ENCODE peak calls at places on chromosomes 5 and 9, in six cellular contexts. I is GM20000, E is body of pancreas, T is left lung, Q is fibroblast of mammary gland, P is tibial nerve. Y is an unnamed sample.

GRCh38 chr5:23389543-23390215 is 117.7 kb upstream of the PRDM9 start:
- DNase-seq in I (no peak), E (no peak), T (no peak), Q (no peak), P (no peak), Y (no peak)

GRCh38 chr9:87223397-87224246 is 274.0 kb upstream of the DAPK1 start:
- DNase-seq in I (no peak), E (no peak), T (no peak), Q (peak), P (no peak), Y (no peak)

GRCh38 chr5:380701-381309 is 59.3 kb downstream of the AHRR start:
- DNase-seq in I (no peak), E (no peak), T (no peak), Q (peak), P (no peak), Y (peak)

GRCh38 chr9:21789541-21790037 is 12.8 kb upstream of the MTAP start:
- DNase-seq in I (peak), E (peak), T (no peak), Q (peak), P (peak), Y (peak)

GRCh38 chr9:6715755-6716643 is 41.8 kb upstream of the KDM4C start:
- DNase-seq in I (peak), E (peak), T (peak), Q (peak), P (no peak), Y (peak)

GRCh38 chr9:114382951-114383865 is 4.6 kb downstream of the AKNA start:
- DNase-seq in I (peak), E (no peak), T (peak), Q (peak), P (no peak), Y (peak)

GRCh38 chr5:154948313-154948712 is 7.4 kb downstream of the MRPL22 start:
- DNase-seq in I (no peak), E (no peak), T (no peak), Q (no peak), P (no peak), Y (no peak)

GRCh38 chr9:82882744-82883143 is 180.2 kb downstream of the RASEF start:
- DNase-seq in I (no peak), E (no peak), T (no peak), Q (no peak), P (no peak), Y (no peak)

GRCh38 chr5:105057001-105057436 is 1494.4 kb upstream of the NUDT12 start:
- DNase-seq in I (no peak), E (no peak), T (peak), Q (no peak), P (no peak), Y (no peak)

GRCh38 chr5:91243859-91244258 is 139.3 kb downstream of the ARRDC3 start:
- DNase-seq in I (no peak), E (no peak), T (no peak), Q (no peak), P (no peak), Y (no peak)

GRCh38 chr5:91245871-91246270 is 137.2 kb downstream of the ARRDC3 start:
- DNase-seq in I (no peak), E (no peak), T (no peak), Q (peak), P (no peak), Y (no peak)

GRCh38 chr5:91244380-91245073 is 138.6 kb downstream of the ARRDC3 start:
- DNase-seq in I (no peak), E (no peak), T (no peak), Q (no peak), P (no peak), Y (no peak)

GRCh38 chr5:91243286-91243685 is 139.8 kb downstream of the ARRDC3 start:
- DNase-seq in I (no peak), E (no peak), T (no peak), Q (no peak), P (no peak), Y (no peak)

GRCh38 chr5:91245074-91245452 is 138.1 kb downstream of the ARRDC3 start:
- DNase-seq in I (no peak), E (no peak), T (no peak), Q (no peak), P (no peak), Y (no peak)
- TF ChIP-seq CTCF in I (no peak), E (no peak), T (no peak), Q (no peak), P (no peak), Y (no peak)

GRCh38 chr9:130847306-130848217 is 12.5 kb downstream of the ABL1 start:
- DNase-seq in I (no peak), E (peak), T (no peak), Q (peak), P (peak), Y (peak)
- TF ChIP-seq CTCF in I (no peak), E (no peak), T (no peak), Q (peak), P (peak), Y (no peak)

GRCh38 chr5:52985306-52985705 is 3.8 kb upstream of the ITGA2 start:
- DNase-seq in I (no peak), E (no peak), T (no peak), Q (peak), P (no peak), Y (no peak)
- TF ChIP-seq CTCF in I (no peak), E (no peak), T (no peak), Q (no peak), P (no peak), Y (no peak)

GRCh38 chr5:5339257-5339656 is 83.2 kb upstream of the ICE1 start:
- DNase-seq in I (no peak), E (no peak), T (no peak), Q (no peak), P (no peak), Y (no peak)

GRCh38 chr5:5342784-5343183 is 79.7 kb upstream of the ICE1 start:
- DNase-seq in I (no peak), E (no peak), T (no peak), Q (peak), P (no peak), Y (no peak)

GRCh38 chr5:5343581-5343980 is 78.9 kb upstream of the ICE1 start:
- DNase-seq in I (no peak), E (no peak), T (no peak), Q (no peak), P (no peak), Y (no peak)

GRCh38 chr5:5341531-5342292 is 80.8 kb upstream of the ICE1 start:
- DNase-seq in I (no peak), E (no peak), T (no peak), Q (peak), P (no peak), Y (no peak)

GRCh38 chr5:5340206-5340729 is 82.2 kb upstream of the ICE1 start:
- DNase-seq in I (no peak), E (peak), T (no peak), Q (peak), P (no peak), Y (peak)
- TF ChIP-seq CTCF in I (no peak), E (no peak), T (no peak), Q (peak), P (peak), Y (no peak)

GRCh38 chr5:133457956-133458355 is 154.4 kb downstream of the FSTL4 start:
- DNase-seq in I (no peak), E (no peak), T (no peak), Q (no peak), P (no peak), Y (no peak)
- TF ChIP-seq CTCF in I (no peak), E (no peak), T (no peak), Q (no peak), P (no peak), Y (no peak)

Y was measured in transverse colon.